ENCODE peak calls at places on chromosomes 4 and X, in ten cellular contexts. O is heart left ventricle, G is H9, I is breast epithelium, E is esophagus muscularis mucosa, T is psoas muscle, U is brain microvascular endothelial cell, K is HCT116, P is IMR-90, Q is fibroblast of lung. V is an unnamed sample.

GRCh38 chr4:81664079-81664478 is 192.4 kb upstream of the RASGEF1B start:
- DNase-seq in T (no peak), G (no peak), U (no peak), Q (no peak), E (no peak), I (no peak), P (no peak), O (no peak), K (no peak), V (no peak)

GRCh38 chrX:107571296-107571998 is 56.9 kb upstream of the PRPS1 start:
- DNase-seq in Q (peak; percentile 84), P (peak; percentile 91), I (no peak), T (peak; percentile 28), O (no peak), E (no peak), K (peak; percentile 8), G (no peak), U (peak; percentile 92), V (no peak)

GRCh38 chr4:81404294-81404693 is 67.4 kb downstream of the RASGEF1B start:
- DNase-seq in K (no peak), U (no peak), E (no peak), Q (peak; percentile 15), G (no peak), T (no peak), P (peak; percentile 5), O (no peak), I (no peak), V (no peak)

GRCh38 chrX:43446752-43447151 is 209.3 kb upstream of the MAOA start:
- DNase-seq in Q (no peak), K (no peak), I (no peak), U (no peak), O (no peak), P (no peak), G (no peak), T (no peak), E (no peak), V (no peak)

GRCh38 chr4:72629540-72629939 is 60.5 kb upstream of the ADAMTS3 start:
- DNase-seq in U (no peak), P (no peak), T (no peak), G (no peak), E (no peak), O (no peak), Q (peak; percentile 3), K (no peak), I (no peak), V (no peak)

GRCh38 chr4:185811509-185812364 is at the start of gene SORBS2:
- DNase-seq in T (no peak), Q (peak; percentile 31), O (no peak), P (peak; percentile 25), U (peak; percentile 51), G (no peak), K (no peak), E (no peak), I (peak; percentile 65), V (peak; percentile 80)

GRCh38 chr4:12852338-12853307 is 631.5 kb downstream of the RAB28 start:
- DNase-seq in Q (peak; percentile 74), O (peak; percentile 7), E (no peak), I (no peak), G (peak; percentile 48), K (peak; percentile 63), P (peak; percentile 52), U (peak; percentile 31), T (no peak), V (no peak)

GRCh38 chrX:118823263-118824172 is at the start of gene ZCCHC12:
- DNase-seq in G (peak; percentile 89), O (peak; percentile 16), E (no peak), U (peak; percentile 37), K (peak; percentile 27), P (peak; percentile 37), I (no peak), T (peak; percentile 47), Q (peak; percentile 11), V (peak; percentile 77)

GRCh38 chrX:40154229-40154852 is 56.6 kb upstream of the BCOR start:
- DNase-seq in T (no peak), O (peak; percentile 47), G (peak; percentile 71), Q (peak; percentile 53), P (no peak), K (no peak), E (no peak), I (no peak), U (no peak), V (no peak)

GRCh38 chrX:12967711-12968465 is 7.0 kb upstream of the TMSB4X start:
- DNase-seq in G (no peak), K (no peak), I (no peak), Q (no peak), T (no peak), O (no peak), E (no peak), U (no peak), P (no peak), V (no peak)

GRCh38 chr4:164807611-164808010 is 53.7 kb downstream of the SMIM31 start:
- DNase-seq in K (no peak), U (peak; percentile 16), G (peak; percentile 50), Q (no peak), O (no peak), P (no peak), T (no peak), I (no peak), E (no peak), V (peak; percentile 49)

GRCh38 chr4:179116011-179116410 is 1673.8 kb upstream of the AGA start:
- DNase-seq in U (no peak), Q (peak; percentile 68), G (no peak), T (no peak), I (no peak), O (no peak), E (no peak), P (peak; percentile 22), K (no peak), V (no peak)

GRCh38 chrX:117743469-117744251 is 372.9 kb downstream of the KLHL13 start:
- DNase-seq in E (no peak), U (no peak), I (no peak), G (peak; percentile 34), T (no peak), K (no peak), Q (no peak), O (no peak), P (peak; percentile 1), V (no peak)

GRCh38 chr4:53015681-53016080 is 153.6 kb downstream of the RASL11B start:
- DNase-seq in T (no peak), P (peak; percentile 81), E (no peak), Q (peak; percentile 81), U (peak; percentile 49), I (no peak), K (peak; percentile 26), O (peak; percentile 19), G (peak; percentile 37), V (no peak)

GRCh38 chr4:106803107-106803506 is 233.0 kb downstream of the DKK2 start:
- DNase-seq in T (no peak), G (no peak), O (no peak), Q (no peak), I (no peak), P (no peak), E (no peak), K (no peak), U (no peak), V (no peak)

GRCh38 chr4:110904435-110905050 is 281.7 kb upstream of the PITX2 start:
- DNase-seq in P (peak; percentile 8), I (no peak), E (no peak), T (no peak), Q (no peak), K (peak; percentile 0), G (no peak), O (no peak), U (no peak), V (no peak)

GRCh38 chr4:75639124-75639695 is 8.9 kb upstream of the CDKL2 start:
- DNase-seq in Q (no peak), E (no peak), I (no peak), G (no peak), K (no peak), U (no peak), T (no peak), P (no peak), O (no peak), V (no peak)

GRCh38 chr4:75643651-75644050 is 13.3 kb upstream of the CDKL2 start:
- DNase-seq in U (no peak), T (no peak), Q (no peak), O (no peak), E (no peak), I (no peak), K (no peak), G (no peak), P (no peak), V (no peak)

GRCh38 chr4:75644095-75644494 is 13.8 kb upstream of the CDKL2 start:
- DNase-seq in K (no peak), G (no peak), Q (no peak), O (no peak), I (no peak), U (no peak), T (no peak), P (no peak), E (no peak), V (no peak)
- H3K27ac ChIP-seq in K (no peak overlapping the region), G (no peak overlapping the region), Q (no peak overlapping the region), O (no peak overlapping the region), I (no peak overlapping the region), U (no peak overlapping the region), T (no peak overlapping the region), P (no peak overlapping the region), E (no peak overlapping the region), V (no peak overlapping the region)

DNA sequence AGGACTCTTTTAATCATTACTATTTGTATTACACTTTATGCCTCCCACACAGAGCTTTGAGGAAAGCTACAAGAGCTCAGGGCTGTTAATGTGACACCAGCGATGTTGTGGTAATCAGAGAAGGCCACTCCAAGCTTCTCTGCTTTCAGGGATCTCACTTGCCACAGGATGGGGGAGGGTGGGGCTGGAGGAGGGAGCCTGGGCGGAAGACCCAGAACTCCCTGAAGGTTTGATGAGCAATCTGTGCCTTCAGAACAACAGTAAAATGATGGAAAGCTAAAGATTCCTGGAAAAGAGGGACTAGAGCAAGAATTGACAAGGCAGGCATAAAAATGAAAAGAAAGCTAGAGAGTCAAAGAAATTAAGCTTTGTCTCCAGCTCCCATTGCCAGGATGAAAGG is 75.6 kb downstream of the MAML3 start:
- DNase-seq in U (peak; percentile 61), E (no peak), T (peak; percentile 64), P (peak; percentile 51), I (no peak), Q (no peak), K (no peak), G (peak; percentile 77), O (peak; percentile 63), V (no peak)
- H3K27ac ChIP-seq in U (peak overlapping the region; percentile 9), E (no peak overlapping the region), T (peak overlapping the region; percentile 62), P (peak overlapping the region; percentile 50), I (no peak overlapping the region), Q (no peak overlapping the region), K (no peak overlapping the region), G (no peak overlapping the region), O (peak overlapping the region; percentile 37), V (no peak overlapping the region)

DNA sequence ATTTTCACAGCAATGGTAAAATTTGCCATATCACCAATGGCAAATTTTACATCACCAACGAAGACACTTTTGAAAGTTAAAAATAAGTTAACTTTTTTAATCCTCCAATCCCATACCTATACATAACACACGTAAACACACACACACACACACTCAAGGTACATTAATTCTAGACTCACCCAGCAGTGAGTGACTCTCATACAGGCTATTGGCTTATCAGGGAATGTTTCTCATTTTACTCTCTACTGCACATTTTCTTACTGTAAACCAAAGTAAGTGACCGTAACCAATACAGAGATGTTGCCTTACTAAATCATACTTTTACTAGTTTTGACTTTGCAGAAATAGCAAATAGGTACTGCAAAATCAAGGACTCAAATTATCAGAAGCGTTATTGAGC is 2.3 kb downstream of the VEGFC start:
- DNase-seq in K (no peak), P (no peak), E (no peak), Q (no peak), G (no peak), T (no peak), I (no peak), U (no peak), O (no peak), V (no peak)
- H3K27ac ChIP-seq in K (no peak overlapping the region), P (peak overlapping the region; percentile 22), E (no peak overlapping the region), Q (peak overlapping the region; percentile 96), G (no peak overlapping the region), T (peak overlapping the region; percentile 83), I (no peak overlapping the region), U (peak overlapping the region; percentile 93), O (peak overlapping the region; percentile 69), V (no peak overlapping the region)

GRCh38 chr4:173524218-173525117 is 5.6 kb downstream of the HAND2 start:
- DNase-seq in G (peak; percentile 31), T (no peak), O (no peak), P (no peak), E (peak; percentile 90), K (no peak), Q (no peak), I (no peak), U (no peak), V (no peak)
- H3K27ac ChIP-seq in G (no peak overlapping the region), T (no peak overlapping the region), O (peak overlapping the region; percentile 95), P (no peak overlapping the region), E (peak overlapping the region; percentile 98), K (no peak overlapping the region), Q (no peak overlapping the region), I (peak overlapping the region; percentile 84), U (no peak overlapping the region), V (no peak overlapping the region)

V was measured in left lung.